ENCODE peak calls at places on chromosomes 2 and 18, in seven cellular contexts. H, F, M, N, Z, U and C are unnamed samples.

GRCh38 chr18:45962461-45962860 is 4.7 kb downstream of the EPG5 start:
- DNase-seq in H (no peak), F (no peak), M (peak; percentile 23), N (no peak), Z (peak; percentile 77), U (no peak), C (no peak)

GRCh38 chr18:3808985-3809780 is 359.2 kb downstream of the TGIF1 start:
- DNase-seq in H (no peak), F (no peak), M (no peak), N (no peak), Z (no peak), U (no peak), C (no peak)

GRCh38 chr2:130997198-130997597 is 96.1 kb downstream of the FAM168B start:
- DNase-seq in H (no peak), F (no peak), M (no peak), N (no peak), Z (no peak), U (no peak), C (no peak)

GRCh38 chr18:24397131-24397693 is 412 bp downstream of the OSBPL1A start:
- DNase-seq in H (peak; percentile 67), F (peak; percentile 81), M (peak; percentile 85), N (peak; percentile 70), Z (peak; percentile 78), U (peak; percentile 67), C (peak; percentile 47)

GRCh38 chr2:54287532-54287931 is 31.5 kb upstream of the TSPYL6 start:
- DNase-seq in H (no peak), F (no peak), M (no peak), N (no peak), Z (no peak), U (peak; percentile 27), C (no peak)

GRCh38 chr2:121485039-121485438 is 45.6 kb upstream of the RNU4ATAC start:
- DNase-seq in H (no peak), F (peak; percentile 76), M (no peak), N (no peak), Z (peak; percentile 84), U (no peak), C (no peak)

GRCh38 chr18:2083691-2084090 is 487.6 kb downstream of the METTL4 start:
- DNase-seq in H (no peak), F (no peak), M (no peak), N (no peak), Z (no peak), U (no peak), C (no peak)

GRCh38 chr2:200199576-200200263 is 106.8 kb upstream of the SPATS2L start:
- DNase-seq in H (no peak), F (no peak), M (no peak), N (no peak), Z (no peak), U (no peak), C (no peak)

GRCh38 chr2:36704475-36705150 is 8.1 kb downstream of the VIT start:
- DNase-seq in H (no peak), F (peak; percentile 18), M (no peak), N (no peak), Z (no peak), U (no peak), C (no peak)

GRCh38 chr2:226658555-226658954 is 141.1 kb downstream of the IRS1 start:
- DNase-seq in H (no peak), F (no peak), M (no peak), N (no peak), Z (no peak), U (peak; percentile 76), C (no peak)

GRCh38 chr2:33373986-33374385 is 102.5 kb upstream of the RASGRP3 start:
- DNase-seq in H (no peak), F (peak; percentile 95), M (peak; percentile 75), N (no peak), Z (peak; percentile 52), U (no peak), C (no peak)

GRCh38 chr2:173749315-173749714 is 215.9 kb downstream of the SP3 start:
- DNase-seq in H (no peak), F (peak; percentile 57), M (peak; percentile 80), N (no peak), Z (peak; percentile 54), U (no peak), C (no peak)
- TF ChIP-seq CTCF in H (no peak), F (peak; percentile 58), M (peak; percentile 68), N (no peak), Z (peak; percentile 49), U (no peak), C (no peak)

DNA sequence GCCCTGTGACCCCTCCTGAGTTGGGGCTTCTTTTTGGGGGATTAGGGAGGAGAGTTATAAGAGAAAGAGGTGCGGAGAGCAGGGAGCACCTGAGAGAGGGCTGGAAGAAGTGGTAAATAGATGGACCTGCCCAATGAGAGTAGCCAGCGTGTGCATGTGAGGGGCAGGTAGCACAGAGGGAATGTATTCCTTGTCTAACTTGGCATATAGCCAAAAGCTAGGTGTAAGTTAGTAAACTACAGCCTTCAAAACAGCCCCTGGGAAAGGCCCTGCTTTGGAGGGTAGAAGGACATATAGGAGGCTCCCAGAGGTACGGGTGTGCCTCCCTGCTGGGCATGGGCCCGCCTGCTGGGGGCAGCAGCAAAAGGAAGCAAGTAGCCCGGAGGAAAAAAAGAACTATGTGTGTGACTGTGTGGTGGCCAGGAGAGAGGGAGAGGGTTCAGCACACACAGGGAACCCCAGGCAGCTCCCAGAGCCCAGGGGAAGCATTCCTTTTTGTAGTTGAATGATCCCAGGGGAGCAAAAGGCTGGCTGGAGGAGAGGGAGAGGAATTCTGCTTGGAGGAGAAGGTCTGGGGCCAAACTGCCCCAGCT is 48.0 kb downstream of the TCF7L1 start:
- DNase-seq in H (no peak), F (no peak), M (no peak), N (no peak), Z (no peak), U (no peak), C (no peak)
- TF ChIP-seq CTCF in H (no peak), F (no peak), M (no peak), N (no peak), Z (no peak), U (no peak), C (no peak)

GRCh38 chr2:69235863-69236262 is 151.2 kb downstream of the GFPT1 start:
- DNase-seq in H (no peak), F (no peak), M (no peak), N (no peak), Z (no peak), U (no peak), C (no peak)

GRCh38 chr2:69237070-69237670 is 149.9 kb downstream of the GFPT1 start:
- DNase-seq in H (no peak), F (peak; percentile 28), M (no peak), N (no peak), Z (no peak), U (no peak), C (no peak)

GRCh38 chr2:69241664-69242063 is 145.4 kb downstream of the GFPT1 start:
- DNase-seq in H (peak; percentile 29), F (no peak), M (no peak), N (no peak), Z (no peak), U (no peak), C (no peak)

GRCh38 chr2:69241039-69241586 is 145.9 kb downstream of the GFPT1 start:
- DNase-seq in H (no peak), F (peak; percentile 32), M (peak; percentile 22), N (no peak), Z (no peak), U (no peak), C (no peak)

GRCh38 chr2:69238449-69239031 is 148.5 kb downstream of the GFPT1 start:
- DNase-seq in H (no peak), F (peak; percentile 53), M (peak; percentile 83), N (no peak), Z (peak; percentile 95), U (no peak), C (no peak)
- TF ChIP-seq CTCF in H (no peak), F (no peak), M (peak; percentile 2), N (no peak), Z (no peak), U (no peak), C (no peak)

GRCh38 chr2:240820607-240821428 is 799 bp upstream of the KIF1A start:
- DNase-seq in H (no peak), F (no peak), M (no peak), N (no peak), Z (no peak), U (no peak), C (peak; percentile 54)
- TF ChIP-seq CTCF in H (no peak), F (no peak), M (no peak), N (no peak), Z (no peak), U (no peak), C (no peak)